ENCODE peak calls at places on chromosome 1, in ten cellular contexts. One of them, this sample, is unnamed.

GRCh38 chr1:109136766-109137165 is 22.9 kb downstream of the ELAPOR1 start:
- DNase-seq in CD8-positive, alpha-beta T cell: no peak
- DNase-seq in heart right ventricle: no peak
- DNase-seq in fibroblast of lung: no peak
- DNase-seq in vagina: no peak
- DNase-seq in HCT116: no peak
- DNase-seq in OCI-LY7: no peak
- DNase-seq in K562: no peak
- DNase-seq in AG04450: no peak
- DNase-seq in cardiac muscle cell: no peak
- DNase-seq in this sample: no peak

GRCh38 chr1:212285685-212286436 is 651 bp downstream of the PPP2R5A start:
- DNase-seq in CD8-positive, alpha-beta T cell: peak
- DNase-seq in heart right ventricle: peak
- DNase-seq in fibroblast of lung: peak
- DNase-seq in vagina: no peak
- DNase-seq in HCT116: peak
- DNase-seq in OCI-LY7: peak
- DNase-seq in K562: peak
- DNase-seq in AG04450: no peak
- DNase-seq in cardiac muscle cell: peak
- DNase-seq in this sample: peak

GRCh38 chr1:233144434-233144833 is 151.1 kb downstream of the PCNX2 start:
- DNase-seq in CD8-positive, alpha-beta T cell: no peak
- DNase-seq in heart right ventricle: no peak
- DNase-seq in fibroblast of lung: no peak
- DNase-seq in vagina: no peak
- DNase-seq in HCT116: no peak
- DNase-seq in OCI-LY7: no peak
- DNase-seq in K562: no peak
- DNase-seq in AG04450: no peak
- DNase-seq in cardiac muscle cell: no peak
- DNase-seq in this sample: no peak

GRCh38 chr1:11796036-11796828 is 9.5 kb downstream of the MTHFR start:
- DNase-seq in CD8-positive, alpha-beta T cell: no peak
- DNase-seq in heart right ventricle: peak
- DNase-seq in fibroblast of lung: peak
- DNase-seq in vagina: no peak
- DNase-seq in HCT116: no peak
- DNase-seq in OCI-LY7: no peak
- DNase-seq in K562: peak
- DNase-seq in AG04450: no peak
- DNase-seq in cardiac muscle cell: no peak
- DNase-seq in this sample: peak

GRCh38 chr1:100348549-100349144 is 3.7 kb upstream of the CDC14A start:
- DNase-seq in CD8-positive, alpha-beta T cell: no peak
- DNase-seq in heart right ventricle: no peak
- DNase-seq in fibroblast of lung: no peak
- DNase-seq in vagina: no peak
- DNase-seq in HCT116: no peak
- DNase-seq in OCI-LY7: no peak
- DNase-seq in K562: no peak
- DNase-seq in AG04450: no peak
- DNase-seq in cardiac muscle cell: no peak
- DNase-seq in this sample: no peak

GRCh38 chr1:77673716-77674355 is 8.6 kb downstream of the ZZZ3 start:
- DNase-seq in CD8-positive, alpha-beta T cell: no peak
- DNase-seq in heart right ventricle: no peak
- DNase-seq in fibroblast of lung: peak
- DNase-seq in vagina: no peak
- DNase-seq in HCT116: no peak
- DNase-seq in OCI-LY7: no peak
- DNase-seq in K562: no peak
- DNase-seq in AG04450: no peak
- DNase-seq in cardiac muscle cell: no peak
- DNase-seq in this sample: no peak

GRCh38 chr1:209199371-209199770 is 384.1 kb upstream of the CAMK1G start:
- DNase-seq in CD8-positive, alpha-beta T cell: no peak
- DNase-seq in heart right ventricle: no peak
- DNase-seq in fibroblast of lung: no peak
- DNase-seq in vagina: no peak
- DNase-seq in HCT116: no peak
- DNase-seq in OCI-LY7: no peak
- DNase-seq in K562: no peak
- DNase-seq in AG04450: no peak
- DNase-seq in cardiac muscle cell: no peak
- DNase-seq in this sample: no peak

GRCh38 chr1:88454781-88455180 is 229.3 kb upstream of the PKN2 start:
- DNase-seq in CD8-positive, alpha-beta T cell: no peak
- DNase-seq in heart right ventricle: no peak
- DNase-seq in fibroblast of lung: no peak
- DNase-seq in vagina: no peak
- DNase-seq in HCT116: no peak
- DNase-seq in OCI-LY7: no peak
- DNase-seq in K562: no peak
- DNase-seq in AG04450: no peak
- DNase-seq in cardiac muscle cell: no peak
- DNase-seq in this sample: no peak

GRCh38 chr1:155931332-155932038 is 2.7 kb downstream of the KHDC4 start:
- DNase-seq in CD8-positive, alpha-beta T cell: no peak
- DNase-seq in heart right ventricle: no peak
- DNase-seq in fibroblast of lung: peak
- DNase-seq in vagina: no peak
- DNase-seq in HCT116: no peak
- DNase-seq in OCI-LY7: no peak
- DNase-seq in K562: no peak
- DNase-seq in AG04450: no peak
- DNase-seq in cardiac muscle cell: no peak
- DNase-seq in this sample: no peak

GRCh38 chr1:155932085-155932484 is 2.1 kb downstream of the KHDC4 start:
- DNase-seq in CD8-positive, alpha-beta T cell: no peak
- DNase-seq in heart right ventricle: no peak
- DNase-seq in fibroblast of lung: no peak
- DNase-seq in vagina: no peak
- DNase-seq in HCT116: no peak
- DNase-seq in OCI-LY7: no peak
- DNase-seq in K562: no peak
- DNase-seq in AG04450: no peak
- DNase-seq in cardiac muscle cell: no peak
- DNase-seq in this sample: no peak

GRCh38 chr1:155933591-155934096 is 569 bp downstream of the KHDC4 start:
- DNase-seq in CD8-positive, alpha-beta T cell: no peak
- DNase-seq in heart right ventricle: no peak
- DNase-seq in fibroblast of lung: no peak
- DNase-seq in vagina: no peak
- DNase-seq in HCT116: no peak
- DNase-seq in OCI-LY7: peak
- DNase-seq in K562: peak
- DNase-seq in AG04450: no peak
- DNase-seq in cardiac muscle cell: no peak
- DNase-seq in this sample: no peak

GRCh38 chr1:155934097-155934932 is at the start of gene KHDC4:
- DNase-seq in CD8-positive, alpha-beta T cell: peak
- DNase-seq in heart right ventricle: peak
- DNase-seq in fibroblast of lung: peak
- DNase-seq in vagina: no peak
- DNase-seq in HCT116: peak
- DNase-seq in OCI-LY7: peak
- DNase-seq in K562: peak
- DNase-seq in AG04450: peak
- DNase-seq in cardiac muscle cell: peak
- DNase-seq in this sample: peak

DNA sequence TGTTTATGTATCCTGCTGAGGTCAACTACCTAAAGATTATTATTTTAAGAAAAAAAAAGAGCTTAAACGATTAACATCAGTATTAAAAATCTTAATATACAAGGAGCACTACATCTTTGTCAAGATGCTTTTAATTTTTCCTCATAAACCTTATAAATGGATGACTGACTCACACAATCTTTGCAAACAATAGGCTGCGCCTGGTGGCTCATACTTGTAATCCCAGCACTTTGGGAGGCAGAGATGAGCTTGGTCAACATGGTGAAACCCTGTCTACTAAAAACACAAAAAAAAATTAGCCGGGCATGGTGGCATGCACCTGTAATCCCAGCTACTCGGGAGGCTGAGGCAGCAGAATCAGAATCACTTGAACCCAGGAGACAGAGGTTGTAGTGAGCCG is 1.7 kb downstream of the KHDC4 start:
- DNase-seq in CD8-positive, alpha-beta T cell: no peak
- DNase-seq in heart right ventricle: no peak
- DNase-seq in fibroblast of lung: no peak
- DNase-seq in vagina: no peak
- DNase-seq in HCT116: no peak
- DNase-seq in OCI-LY7: no peak
- DNase-seq in K562: no peak
- DNase-seq in AG04450: no peak
- DNase-seq in cardiac muscle cell: no peak
- DNase-seq in this sample: no peak
- H3K4me3 ChIP-seq in CD8-positive, alpha-beta T cell: no peak
- H3K4me3 ChIP-seq in heart right ventricle: no peak
- H3K4me3 ChIP-seq in fibroblast of lung: peak
- H3K4me3 ChIP-seq in vagina: no peak
- H3K4me3 ChIP-seq in HCT116: peak
- H3K4me3 ChIP-seq in OCI-LY7: peak
- H3K4me3 ChIP-seq in K562: peak
- H3K4me3 ChIP-seq in AG04450: peak
- H3K4me3 ChIP-seq in cardiac muscle cell: peak
- H3K4me3 ChIP-seq in this sample: no peak

GRCh38 chr1:210372931-210373627 is 44.4 kb downstream of the HHAT start:
- DNase-seq in CD8-positive, alpha-beta T cell: no peak
- DNase-seq in heart right ventricle: no peak
- DNase-seq in fibroblast of lung: no peak
- DNase-seq in vagina: no peak
- DNase-seq in HCT116: no peak
- DNase-seq in OCI-LY7: no peak
- DNase-seq in K562: no peak
- DNase-seq in AG04450: no peak
- DNase-seq in cardiac muscle cell: no peak
- DNase-seq in this sample: no peak

GRCh38 chr1:210373628-210373877 is 44.9 kb downstream of the HHAT start:
- DNase-seq in CD8-positive, alpha-beta T cell: no peak
- DNase-seq in heart right ventricle: no peak
- DNase-seq in fibroblast of lung: no peak
- DNase-seq in vagina: no peak
- DNase-seq in HCT116: no peak
- DNase-seq in OCI-LY7: no peak
- DNase-seq in K562: no peak
- DNase-seq in AG04450: no peak
- DNase-seq in cardiac muscle cell: no peak
- DNase-seq in this sample: no peak

GRCh38 chr1:210372491-210372890 is 43.8 kb downstream of the HHAT start:
- DNase-seq in CD8-positive, alpha-beta T cell: no peak
- DNase-seq in heart right ventricle: no peak
- DNase-seq in fibroblast of lung: no peak
- DNase-seq in vagina: no peak
- DNase-seq in HCT116: no peak
- DNase-seq in OCI-LY7: no peak
- DNase-seq in K562: no peak
- DNase-seq in AG04450: no peak
- DNase-seq in cardiac muscle cell: no peak
- DNase-seq in this sample: no peak

GRCh38 chr1:210373878-210374599 is 45.3 kb downstream of the HHAT start:
- DNase-seq in CD8-positive, alpha-beta T cell: peak
- DNase-seq in heart right ventricle: no peak
- DNase-seq in fibroblast of lung: peak
- DNase-seq in vagina: no peak
- DNase-seq in HCT116: peak
- DNase-seq in OCI-LY7: peak
- DNase-seq in K562: peak
- DNase-seq in AG04450: peak
- DNase-seq in cardiac muscle cell: peak
- DNase-seq in this sample: no peak

DNA sequence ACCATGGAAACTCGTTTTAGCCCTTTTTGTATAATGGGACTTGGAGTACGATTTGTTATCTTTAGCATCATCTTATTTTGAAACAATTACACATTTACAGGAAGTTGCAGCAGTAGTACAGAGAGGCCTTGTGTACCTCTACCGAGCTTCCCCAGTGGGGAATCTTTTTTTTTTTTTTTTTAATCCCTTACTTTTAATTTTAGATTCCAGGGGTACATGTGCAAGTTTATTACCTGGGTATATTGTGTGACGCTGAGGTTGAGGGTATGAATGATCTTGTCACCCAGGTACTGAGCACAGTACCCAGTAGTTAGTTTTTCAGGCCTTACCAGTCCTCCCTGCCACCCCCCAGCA is 45.9 kb downstream of the HHAT start:
- DNase-seq in CD8-positive, alpha-beta T cell: no peak
- DNase-seq in heart right ventricle: no peak
- DNase-seq in fibroblast of lung: no peak
- DNase-seq in vagina: no peak
- DNase-seq in HCT116: no peak
- DNase-seq in OCI-LY7: no peak
- DNase-seq in K562: no peak
- DNase-seq in AG04450: no peak
- DNase-seq in cardiac muscle cell: no peak
- DNase-seq in this sample: no peak
- TF ChIP-seq CTCF in CD8-positive, alpha-beta T cell: no peak
- TF ChIP-seq CTCF in heart right ventricle: no peak
- TF ChIP-seq CTCF in fibroblast of lung: no peak
- TF ChIP-seq CTCF in vagina: no peak
- TF ChIP-seq CTCF in HCT116: no peak
- TF ChIP-seq CTCF in OCI-LY7: peak
- TF ChIP-seq CTCF in K562: no peak
- TF ChIP-seq CTCF in AG04450: no peak
- TF ChIP-seq CTCF in cardiac muscle cell: no peak
- TF ChIP-seq CTCF in this sample: no peak

GRCh38 chr1:53470584-53470983 is 11.4 kb downstream of the DMRTB1 start:
- DNase-seq in CD8-positive, alpha-beta T cell: no peak
- DNase-seq in heart right ventricle: no peak
- DNase-seq in fibroblast of lung: no peak
- DNase-seq in vagina: peak
- DNase-seq in HCT116: no peak
- DNase-seq in OCI-LY7: no peak
- DNase-seq in K562: no peak
- DNase-seq in AG04450: no peak
- DNase-seq in cardiac muscle cell: no peak
- DNase-seq in this sample: no peak

GRCh38 chr1:53470155-53470554 is 11.0 kb downstream of the DMRTB1 start:
- DNase-seq in CD8-positive, alpha-beta T cell: no peak
- DNase-seq in heart right ventricle: peak
- DNase-seq in fibroblast of lung: peak
- DNase-seq in vagina: peak
- DNase-seq in HCT116: peak
- DNase-seq in OCI-LY7: no peak
- DNase-seq in K562: peak
- DNase-seq in AG04450: peak
- DNase-seq in cardiac muscle cell: peak
- DNase-seq in this sample: peak

GRCh38 chr1:53471000-53471399 is 11.8 kb downstream of the DMRTB1 start:
- DNase-seq in CD8-positive, alpha-beta T cell: no peak
- DNase-seq in heart right ventricle: no peak
- DNase-seq in fibroblast of lung: no peak
- DNase-seq in vagina: peak
- DNase-seq in HCT116: no peak
- DNase-seq in OCI-LY7: no peak
- DNase-seq in K562: no peak
- DNase-seq in AG04450: no peak
- DNase-seq in cardiac muscle cell: no peak
- DNase-seq in this sample: no peak

GRCh38 chr1:53468374-53468773 is 9.2 kb downstream of the DMRTB1 start:
- DNase-seq in CD8-positive, alpha-beta T cell: no peak
- DNase-seq in heart right ventricle: no peak
- DNase-seq in fibroblast of lung: no peak
- DNase-seq in vagina: peak
- DNase-seq in HCT116: no peak
- DNase-seq in OCI-LY7: no peak
- DNase-seq in K562: no peak
- DNase-seq in AG04450: no peak
- DNase-seq in cardiac muscle cell: no peak
- DNase-seq in this sample: no peak

GRCh38 chr1:53469373-53469772 is 10.2 kb downstream of the DMRTB1 start:
- DNase-seq in CD8-positive, alpha-beta T cell: no peak
- DNase-seq in heart right ventricle: no peak
- DNase-seq in fibroblast of lung: no peak
- DNase-seq in vagina: peak
- DNase-seq in HCT116: no peak
- DNase-seq in OCI-LY7: no peak
- DNase-seq in K562: no peak
- DNase-seq in AG04450: no peak
- DNase-seq in cardiac muscle cell: no peak
- DNase-seq in this sample: no peak
- H3K27ac ChIP-seq in CD8-positive, alpha-beta T cell: no peak
- H3K27ac ChIP-seq in heart right ventricle: no peak
- H3K27ac ChIP-seq in fibroblast of lung: no peak
- H3K27ac ChIP-seq in vagina: no peak
- H3K27ac ChIP-seq in HCT116: no peak
- H3K27ac ChIP-seq in OCI-LY7: no peak
- H3K27ac ChIP-seq in K562: no peak
- H3K27ac ChIP-seq in AG04450: no peak
- H3K27ac ChIP-seq in cardiac muscle cell: no peak
- H3K27ac ChIP-seq in this sample: no peak

GRCh38 chr1:244291171-244291866 is 160.4 kb downstream of the ADSS2 start:
- DNase-seq in CD8-positive, alpha-beta T cell: no peak
- DNase-seq in heart right ventricle: no peak
- DNase-seq in fibroblast of lung: no peak
- DNase-seq in vagina: no peak
- DNase-seq in HCT116: no peak
- DNase-seq in OCI-LY7: no peak
- DNase-seq in K562: no peak
- DNase-seq in AG04450: no peak
- DNase-seq in cardiac muscle cell: no peak
- DNase-seq in this sample: no peak
- H3K4me3 ChIP-seq in CD8-positive, alpha-beta T cell: no peak
- H3K4me3 ChIP-seq in heart right ventricle: no peak
- H3K4me3 ChIP-seq in fibroblast of lung: no peak
- H3K4me3 ChIP-seq in vagina: no peak
- H3K4me3 ChIP-seq in HCT116: no peak
- H3K4me3 ChIP-seq in OCI-LY7: no peak
- H3K4me3 ChIP-seq in K562: no peak
- H3K4me3 ChIP-seq in AG04450: no peak
- H3K4me3 ChIP-seq in cardiac muscle cell: no peak
- H3K4me3 ChIP-seq in this sample: no peak